ENCODE peak calls at places on chromosome 10, in ten cellular contexts. F is EL; N is HT-29; T is hepatic stellate cell; C is NCI-H460; V is fibroblast of pulmonary artery; O is stimulated activated CD8-positive, alpha-beta memory T cell treated with anti-CD3 and anti-CD28 coated beads, Interleukin-15, amount 100 ng/mL, for 4 hours; Y is effector CD4-positive, alpha-beta T cell; M is HTR-8/SVneo; B is ELR. X is an unnamed sample.

GRCh38 chr10:22477365-22478287 is 132.3 kb downstream of the SPAG6 start:
- DNase-seq in F (no peak), N (no peak), T (no peak), C (no peak), V (no peak), O (no peak), Y (no peak), M (no peak), B (no peak), X (no peak)

GRCh38 chr10:73803680-73804286 is 7.6 kb downstream of the NDST2 start:
- DNase-seq in F (no peak), N (no peak), T (no peak), C (no peak), V (peak), O (no peak), Y (no peak), M (no peak), B (no peak), X (no peak)

GRCh38 chr10:73941300-73941699 is 30.4 kb downstream of the PLAU start:
- DNase-seq in F (no peak), N (no peak), T (no peak), C (no peak), V (no peak), O (no peak), Y (no peak), M (no peak), B (peak), X (no peak)

GRCh38 chr10:69004821-69005220 is 16.2 kb downstream of the KIFBP start:
- DNase-seq in F (peak), N (peak), T (peak), C (peak), V (peak), O (no peak), Y (no peak), M (peak), B (peak), X (no peak)

GRCh38 chr10:70558871-70559810 is 43.4 kb downstream of the PRF1 start:
- DNase-seq in F (peak), N (peak), T (peak), C (peak), V (peak), O (peak), Y (peak), M (no peak), B (peak), X (no peak)

GRCh38 chr10:43306899-43307298 is 40.0 kb upstream of the RASGEF1A start:
- DNase-seq in F (no peak), N (no peak), T (no peak), C (no peak), V (no peak), O (no peak), Y (no peak), M (no peak), B (no peak), X (no peak)

GRCh38 chr10:132570771-132571564 is 33.4 kb downstream of the INPP5A start:
- DNase-seq in F (no peak), N (peak), T (no peak), C (no peak), V (no peak), O (no peak), Y (no peak), M (no peak), B (no peak), X (peak)

GRCh38 chr10:131929122-131929845 is 28.5 kb downstream of the PPP2R2D start:
- DNase-seq in F (no peak), N (no peak), T (no peak), C (no peak), V (no peak), O (no peak), Y (no peak), M (no peak), B (no peak), X (no peak)

GRCh38 chr10:68598978-68599753 is 39.0 kb downstream of the TET1 start:
- DNase-seq in F (peak), N (peak), T (peak), C (no peak), V (peak), O (no peak), Y (no peak), M (no peak), B (no peak), X (peak)

GRCh38 chr10:63068246-63068645 is 64.9 kb upstream of the NRBF2 start:
- DNase-seq in F (no peak), N (no peak), T (no peak), C (no peak), V (peak), O (no peak), Y (no peak), M (no peak), B (no peak), X (no peak)

GRCh38 chr10:100020161-100020882 is 10.6 kb upstream of the DNMBP start:
- DNase-seq in F (no peak), N (peak), T (no peak), C (no peak), V (no peak), O (no peak), Y (no peak), M (no peak), B (no peak), X (no peak)

GRCh38 chr10:17742918-17743317 is 9.1 kb upstream of the TMEM236 start:
- DNase-seq in F (peak), N (peak), T (peak), C (peak), V (peak), O (peak), Y (peak), M (peak), B (peak), X (peak)

GRCh38 chr10:51029172-51029641 is 45.1 kb upstream of the PRKG1 start:
- DNase-seq in F (peak), N (no peak), T (no peak), C (no peak), V (no peak), O (no peak), Y (no peak), M (no peak), B (peak), X (no peak)

GRCh38 chr10:31847518-31847917 is 81.1 kb downstream of the ARHGAP12 start:
- DNase-seq in F (no peak), N (no peak), T (no peak), C (no peak), V (no peak), O (no peak), Y (no peak), M (no peak), B (no peak), X (no peak)

GRCh38 chr10:108090476-108091215 is 926.1 kb upstream of the SORCS1 start:
- DNase-seq in F (no peak), N (no peak), T (no peak), C (no peak), V (no peak), O (no peak), Y (no peak), M (no peak), B (peak), X (no peak)

GRCh38 chr10:70321897-70322890 is 38.4 kb upstream of the NPFFR1 start:
- DNase-seq in F (no peak), N (no peak), T (no peak), C (no peak), V (no peak), O (no peak), Y (no peak), M (no peak), B (no peak), X (no peak)

GRCh38 chr10:92559051-92559450 is 14.8 kb downstream of the IDE start:
- DNase-seq in F (no peak), N (no peak), T (no peak), C (no peak), V (no peak), O (no peak), Y (no peak), M (no peak), B (no peak), X (no peak)

GRCh38 chr10:52314007-52314821 is at the start of gene DKK1:
- DNase-seq in F (peak), N (peak), T (peak), C (peak), V (peak), O (no peak), Y (no peak), M (peak), B (peak), X (peak)

GRCh38 chr10:43227911-43228782 is 38.7 kb downstream of the RASGEF1A start:
- DNase-seq in F (no peak), N (no peak), T (no peak), C (no peak), V (no peak), O (no peak), Y (peak), M (no peak), B (no peak), X (peak)

GRCh38 chr10:51867956-51868355 is 168.6 kb upstream of the CSTF2T start:
- DNase-seq in F (peak), N (no peak), T (peak), C (no peak), V (peak), O (no peak), Y (no peak), M (no peak), B (peak), X (no peak)

GRCh38 chr10:62038609-62039190 is 137.2 kb downstream of the ARID5B start:
- DNase-seq in F (peak), N (peak), T (peak), C (peak), V (peak), O (peak), Y (peak), M (peak), B (peak), X (peak)

GRCh38 chr10:108515821-108516220 is 1351.3 kb upstream of the SORCS1 start:
- DNase-seq in F (peak), N (no peak), T (no peak), C (no peak), V (peak), O (no peak), Y (no peak), M (no peak), B (peak), X (no peak)

X was measured in left colon.